ENCODE peak calls at places on chromosomes 16 and 17, in four cellular contexts. One of them, this sample, is unnamed.

GRCh38 chr17:40993856-40994255 is at the start of gene KRTAP3-3:
- DNase-seq in H1: no peak
- DNase-seq in IMR-90: no peak
- DNase-seq in H9: no peak
- DNase-seq in this sample: peak

GRCh38 chr17:77254961-77255741 is 114.4 kb downstream of the SEC14L1 start:
- DNase-seq in H1: no peak
- DNase-seq in H9: peak
- DNase-seq in IMR-90: peak
- DNase-seq in this sample: peak

GRCh38 chr17:77206557-77206956 is 65.8 kb downstream of the SEC14L1 start:
- DNase-seq in H9: no peak
- DNase-seq in H1: no peak
- DNase-seq in IMR-90: peak
- DNase-seq in this sample: no peak

GRCh38 chr17:81046131-81046769 is 11.3 kb downstream of the BAIAP2 start:
- DNase-seq in H9: no peak
- DNase-seq in H1: no peak
- DNase-seq in IMR-90: no peak
- DNase-seq in this sample: no peak

GRCh38 chr16:56470232-56470631 is 18.9 kb downstream of the OGFOD1 start:
- DNase-seq in H1: no peak
- DNase-seq in H9: no peak
- DNase-seq in IMR-90: no peak
- DNase-seq in this sample: no peak

GRCh38 chr16:74111583-74111982 is 185.0 kb upstream of the PSMD7 start:
- DNase-seq in IMR-90: no peak
- DNase-seq in H1: no peak
- DNase-seq in H9: no peak
- DNase-seq in this sample: no peak

GRCh38 chr16:68844211-68844564 is 857 bp downstream of the TANGO6 start:
- DNase-seq in H1: no peak
- DNase-seq in H9: no peak
- DNase-seq in IMR-90: no peak
- DNase-seq in this sample: no peak

GRCh38 chr17:79592198-79592597 is 18.7 kb downstream of the RBFOX3 start:
- DNase-seq in H1: no peak
- DNase-seq in IMR-90: no peak
- DNase-seq in H9: no peak
- DNase-seq in this sample: no peak

GRCh38 chr17:1989135-1989534 is 36.0 kb downstream of the RTN4RL1 start:
- DNase-seq in H1: no peak
- DNase-seq in IMR-90: peak
- DNase-seq in H9: no peak
- DNase-seq in this sample: no peak

GRCh38 chr17:66840061-66840460 is 5.1 kb downstream of the CACNG5 start:
- DNase-seq in H1: no peak
- DNase-seq in IMR-90: no peak
- DNase-seq in H9: no peak
- DNase-seq in this sample: no peak

GRCh38 chr17:50355701-50356341 is 9.9 kb downstream of the XYLT2 start:
- DNase-seq in H9: no peak
- DNase-seq in IMR-90: no peak
- DNase-seq in H1: no peak
- DNase-seq in this sample: no peak

GRCh38 chr17:27989046-27989445 is 53.4 kb upstream of the NLK start:
- DNase-seq in H1: no peak
- DNase-seq in IMR-90: no peak
- DNase-seq in H9: no peak
- DNase-seq in this sample: no peak

GRCh38 chr17:54992797-54993639 is 24.5 kb downstream of the STXBP4 start:
- DNase-seq in H1: no peak
- DNase-seq in IMR-90: peak
- DNase-seq in H9: no peak
- DNase-seq in this sample: peak

GRCh38 chr16:35562919-35563318 is 2103.5 kb downstream of the TP53TG3F start:
- DNase-seq in IMR-90: no peak
- DNase-seq in H1: no peak
- DNase-seq in H9: no peak
- DNase-seq in this sample: no peak

GRCh38 chr17:336110-337021 is 16.2 kb downstream of the RPH3AL start:
- DNase-seq in H1: no peak
- DNase-seq in IMR-90: no peak
- DNase-seq in H9: peak
- DNase-seq in this sample: peak

GRCh38 chr16:78242231-78242630 is 142.8 kb downstream of the WWOX start:
- DNase-seq in H1: no peak
- DNase-seq in H9: no peak
- DNase-seq in IMR-90: no peak
- DNase-seq in this sample: no peak

GRCh38 chr17:35733366-35733765 is 1.9 kb downstream of the RASL10B start:
- DNase-seq in H1: no peak
- DNase-seq in H9: no peak
- DNase-seq in IMR-90: no peak
- DNase-seq in this sample: peak

GRCh38 chr17:9227819-9228407 is 206.6 kb downstream of the NTN1 start:
- DNase-seq in H1: no peak
- DNase-seq in H9: no peak
- DNase-seq in IMR-90: no peak
- DNase-seq in this sample: no peak

GRCh38 chr17:74393323-74393942 is 26.1 kb downstream of the GPR142 start:
- DNase-seq in H9: no peak
- DNase-seq in IMR-90: no peak
- DNase-seq in H1: no peak
- DNase-seq in this sample: no peak
- H2BK15ac ChIP-seq in H9: no peak
- H2BK15ac ChIP-seq in IMR-90: no peak
- H2BK15ac ChIP-seq in H1: no peak
- H2BK15ac ChIP-seq in this sample: no peak

DNA sequence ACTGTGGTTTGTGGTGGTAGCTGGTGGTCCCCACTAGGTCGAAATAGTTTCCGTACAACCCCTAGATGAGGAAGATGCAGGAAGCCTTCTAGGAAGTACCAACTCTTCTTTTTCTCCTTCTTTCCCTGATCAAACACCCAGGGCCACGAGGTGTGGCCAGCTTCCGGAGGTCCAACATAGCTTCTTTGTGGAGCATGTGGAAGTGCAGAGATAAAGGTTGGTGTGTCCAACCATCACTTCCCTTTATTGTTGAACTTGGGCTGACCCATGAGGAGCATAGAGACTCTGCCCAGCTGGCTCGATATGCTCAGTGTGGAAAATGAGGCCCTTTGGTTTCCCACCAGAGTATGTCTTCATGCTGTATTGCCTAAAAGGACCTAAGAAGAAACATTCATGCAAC is 6.3 kb upstream of the RGS9 start:
- DNase-seq in H1: no peak
- DNase-seq in H9: no peak
- DNase-seq in IMR-90: no peak
- DNase-seq in this sample: no peak
- H3K56ac ChIP-seq in H1: no peak
- H3K56ac ChIP-seq in H9: no peak
- H3K56ac ChIP-seq in IMR-90: no peak
- H3K56ac ChIP-seq in this sample: no peak

GRCh38 chr17:33858121-33858520 is 397.0 kb upstream of the CCL2 start:
- DNase-seq in H1: no peak
- DNase-seq in H9: peak
- DNase-seq in IMR-90: no peak
- DNase-seq in this sample: peak

GRCh38 chr17:33858682-33859081 is 396.4 kb upstream of the CCL2 start:
- DNase-seq in IMR-90: no peak
- DNase-seq in H1: no peak
- DNase-seq in H9: no peak
- DNase-seq in this sample: no peak

GRCh38 chr17:33864758-33865229 is 390.3 kb upstream of the CCL2 start:
- DNase-seq in IMR-90: no peak
- DNase-seq in H9: no peak
- DNase-seq in H1: no peak
- DNase-seq in this sample: no peak

GRCh38 chr17:33868899-33869298 is 386.2 kb upstream of the CCL2 start:
- DNase-seq in IMR-90: no peak
- DNase-seq in H1: no peak
- DNase-seq in H9: no peak
- DNase-seq in this sample: no peak

DNA sequence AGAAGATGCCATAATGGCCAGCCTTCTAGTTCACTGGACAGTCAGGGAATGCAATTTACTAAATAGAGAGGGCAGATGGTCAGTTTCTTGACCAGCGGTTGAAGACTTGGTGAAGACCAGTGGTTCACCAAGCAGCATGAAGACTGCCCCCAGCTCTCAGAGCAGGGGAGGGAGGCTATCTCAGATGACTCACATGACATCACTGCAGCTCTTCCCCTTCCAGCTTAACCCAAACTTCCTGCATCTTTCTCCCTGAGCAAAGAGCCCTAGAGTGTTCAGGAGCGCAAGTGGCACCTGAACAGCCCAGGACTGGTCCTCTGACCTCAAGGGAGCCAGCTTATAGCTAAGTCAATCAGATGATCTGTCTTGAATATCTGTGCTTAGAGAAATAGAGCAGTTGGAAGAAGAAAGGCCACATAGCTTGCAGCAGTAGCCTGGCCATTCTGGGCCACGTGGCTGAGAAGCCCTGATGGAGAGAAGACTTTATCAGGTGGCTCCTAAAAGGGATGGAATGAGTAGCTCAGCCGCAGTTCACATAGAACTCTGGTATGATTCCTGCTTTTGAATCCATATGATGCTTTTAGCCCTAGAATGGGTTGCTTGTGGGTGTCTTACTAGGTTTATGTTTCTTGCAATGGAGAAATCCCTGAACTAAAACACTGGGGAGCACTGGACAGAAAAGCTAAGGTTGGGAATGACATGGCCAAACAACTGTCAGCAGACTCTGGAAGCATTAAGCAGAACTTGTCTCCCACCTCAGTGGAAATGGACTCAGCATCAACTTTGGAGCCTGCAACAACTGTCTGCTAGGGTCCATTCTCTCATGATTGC is 392.1 kb upstream of the CCL2 start:
- DNase-seq in H9: no peak
- DNase-seq in IMR-90: no peak
- DNase-seq in H1: no peak
- DNase-seq in this sample: no peak
- H3K9ac ChIP-seq in H9: no peak
- H3K9ac ChIP-seq in IMR-90: no peak
- H3K9ac ChIP-seq in H1: no peak
- H3K9ac ChIP-seq in this sample: no peak

GRCh38 chr17:13502263-13502662 is 99.5 kb downstream of the HS3ST3A1 start:
- DNase-seq in H9: no peak
- DNase-seq in IMR-90: no peak
- DNase-seq in H1: no peak
- DNase-seq in this sample: no peak
- H2BK15ac ChIP-seq in H9: no peak
- H2BK15ac ChIP-seq in IMR-90: no peak
- H2BK15ac ChIP-seq in H1: no peak
- H2BK15ac ChIP-seq in this sample: no peak

GRCh38 chr16:72928089-72928981 is 119.6 kb downstream of the ZFHX3 start:
- DNase-seq in H1: no peak
- DNase-seq in H9: no peak
- DNase-seq in IMR-90: no peak
- DNase-seq in this sample: no peak
- H3K56ac ChIP-seq in H1: no peak
- H3K56ac ChIP-seq in H9: no peak
- H3K56ac ChIP-seq in IMR-90: no peak
- H3K56ac ChIP-seq in this sample: no peak

DNA sequence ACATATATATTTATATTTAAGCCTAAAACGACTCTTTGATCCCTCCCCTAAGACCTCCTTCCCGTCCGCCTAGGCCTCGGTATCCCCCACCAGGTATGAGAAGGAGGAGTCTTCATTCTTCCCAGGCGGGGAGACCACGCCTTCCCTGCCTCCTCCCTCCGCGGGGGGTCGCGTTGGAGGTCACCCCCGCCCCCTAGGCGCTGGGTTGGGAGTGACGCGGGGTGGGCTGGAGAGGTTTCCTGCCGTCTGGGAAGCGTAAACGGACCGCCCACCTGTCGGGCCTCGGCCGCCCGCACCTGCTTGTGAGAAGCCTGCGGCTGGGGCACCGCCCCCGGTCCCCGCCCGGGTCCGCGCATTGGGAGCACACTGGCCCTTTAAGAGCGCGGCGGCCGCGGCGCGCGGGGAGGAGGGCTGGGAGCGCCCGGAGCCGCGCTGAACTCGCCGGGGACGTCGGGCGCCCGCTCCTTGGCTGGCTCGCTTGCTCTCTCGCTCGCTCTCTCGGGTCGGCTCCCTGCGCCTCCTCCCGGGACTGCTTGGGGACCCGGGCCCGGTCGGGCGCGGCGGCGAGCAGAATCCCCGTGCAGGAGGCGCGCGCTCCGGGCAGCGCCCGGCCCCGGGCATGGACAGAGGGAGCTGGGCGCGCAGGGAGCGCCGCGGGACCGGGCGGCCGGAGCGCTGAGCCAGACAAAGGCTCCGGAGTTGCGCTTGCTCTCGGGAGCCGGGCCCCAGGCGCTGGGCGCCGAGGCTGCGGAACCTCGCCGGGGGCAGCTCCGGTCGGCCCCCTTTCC is at the start of gene MMP15:
- DNase-seq in H1: peak
- DNase-seq in H9: peak
- DNase-seq in IMR-90: peak
- DNase-seq in this sample: peak
- H3K9ac ChIP-seq in H1: peak
- H3K9ac ChIP-seq in H9: peak
- H3K9ac ChIP-seq in IMR-90: no peak
- H3K9ac ChIP-seq in this sample: peak

This sample was measured in mesendoderm.